ENCODE peak calls at places on chromosomes 5 and 9, in four cellular contexts. One of them, this sample, is unnamed.

GRCh38 chr9:72271617-72272478 is 93.2 kb downstream of the ZFAND5 start:
- DNase-seq in astrocyte of the spinal cord: peak
- DNase-seq in GM13976: peak
- DNase-seq in fibroblast of lung: peak
- DNase-seq in this sample: peak

GRCh38 chr5:101212942-101213514 is 309.9 kb upstream of the ST8SIA4 start:
- DNase-seq in astrocyte of the spinal cord: no peak
- DNase-seq in fibroblast of lung: no peak
- DNase-seq in GM13976: no peak
- DNase-seq in this sample: no peak

GRCh38 chr5:85000671-85001070 is 616.0 kb upstream of the EDIL3 start:
- DNase-seq in fibroblast of lung: peak
- DNase-seq in GM13976: no peak
- DNase-seq in astrocyte of the spinal cord: peak
- DNase-seq in this sample: no peak

GRCh38 chr5:115601709-115602584 is at the start of gene TICAM2:
- DNase-seq in fibroblast of lung: peak
- DNase-seq in astrocyte of the spinal cord: peak
- DNase-seq in GM13976: peak
- DNase-seq in this sample: peak

GRCh38 chr9:3336951-3337350 is 188.8 kb downstream of the RFX3 start:
- DNase-seq in GM13976: no peak
- DNase-seq in astrocyte of the spinal cord: no peak
- DNase-seq in fibroblast of lung: no peak
- DNase-seq in this sample: no peak

GRCh38 chr5:124828731-124829130 is 82.3 kb upstream of the ZNF608 start:
- DNase-seq in astrocyte of the spinal cord: no peak
- DNase-seq in fibroblast of lung: no peak
- DNase-seq in GM13976: no peak
- DNase-seq in this sample: no peak

GRCh38 chr5:126044111-126044668 is 379.0 kb upstream of the GRAMD2B start:
- DNase-seq in GM13976: no peak
- DNase-seq in astrocyte of the spinal cord: peak
- DNase-seq in fibroblast of lung: peak
- DNase-seq in this sample: no peak

GRCh38 chr5:53378590-53379247 is 101.7 kb upstream of the FST start:
- DNase-seq in astrocyte of the spinal cord: peak
- DNase-seq in fibroblast of lung: peak
- DNase-seq in GM13976: no peak
- DNase-seq in this sample: peak

GRCh38 chr5:86155763-86156162 is 462.0 kb upstream of the COX7C start:
- DNase-seq in astrocyte of the spinal cord: no peak
- DNase-seq in fibroblast of lung: no peak
- DNase-seq in GM13976: no peak
- DNase-seq in this sample: no peak

GRCh38 chr9:80811662-80812061 is 877.7 kb downstream of the TLE1 start:
- DNase-seq in GM13976: no peak
- DNase-seq in astrocyte of the spinal cord: no peak
- DNase-seq in fibroblast of lung: no peak
- DNase-seq in this sample: no peak

GRCh38 chr5:153490124-153491085 is at the start of gene GRIA1:
- DNase-seq in fibroblast of lung: peak
- DNase-seq in astrocyte of the spinal cord: peak
- DNase-seq in GM13976: no peak
- DNase-seq in this sample: no peak

GRCh38 chr9:14221558-14221957 is 92.4 kb downstream of the NFIB start:
- DNase-seq in astrocyte of the spinal cord: peak
- DNase-seq in GM13976: no peak
- DNase-seq in fibroblast of lung: peak
- DNase-seq in this sample: peak

GRCh38 chr5:76716456-76717157 is 681 bp downstream of the F2R start:
- DNase-seq in astrocyte of the spinal cord: no peak
- DNase-seq in fibroblast of lung: peak
- DNase-seq in GM13976: no peak
- DNase-seq in this sample: no peak

GRCh38 chr5:134406390-134406789 is 5.3 kb downstream of the CDKN2AIPNL start:
- DNase-seq in astrocyte of the spinal cord: no peak
- DNase-seq in fibroblast of lung: no peak
- DNase-seq in GM13976: no peak
- DNase-seq in this sample: peak

GRCh38 chr9:106074006-106074405 is 379.7 kb downstream of the TMEM38B start:
- DNase-seq in astrocyte of the spinal cord: no peak
- DNase-seq in GM13976: no peak
- DNase-seq in fibroblast of lung: no peak
- DNase-seq in this sample: no peak

GRCh38 chr5:132022737-132023136 is 11.3 kb upstream of the ACSL6 start:
- DNase-seq in fibroblast of lung: no peak
- DNase-seq in astrocyte of the spinal cord: no peak
- DNase-seq in GM13976: no peak
- DNase-seq in this sample: no peak

GRCh38 chr9:18385676-18386075 is 88.3 kb upstream of the ADAMTSL1 start:
- DNase-seq in GM13976: no peak
- DNase-seq in astrocyte of the spinal cord: no peak
- DNase-seq in fibroblast of lung: peak
- DNase-seq in this sample: peak

GRCh38 chr5:175728885-175729828 is 71.3 kb downstream of the HRH2 start:
- DNase-seq in astrocyte of the spinal cord: no peak
- DNase-seq in GM13976: no peak
- DNase-seq in fibroblast of lung: no peak
- DNase-seq in this sample: peak
- TF ChIP-seq CTCF in astrocyte of the spinal cord: no peak
- TF ChIP-seq CTCF in GM13976: no peak
- TF ChIP-seq CTCF in fibroblast of lung: no peak
- TF ChIP-seq CTCF in this sample: no peak

DNA sequence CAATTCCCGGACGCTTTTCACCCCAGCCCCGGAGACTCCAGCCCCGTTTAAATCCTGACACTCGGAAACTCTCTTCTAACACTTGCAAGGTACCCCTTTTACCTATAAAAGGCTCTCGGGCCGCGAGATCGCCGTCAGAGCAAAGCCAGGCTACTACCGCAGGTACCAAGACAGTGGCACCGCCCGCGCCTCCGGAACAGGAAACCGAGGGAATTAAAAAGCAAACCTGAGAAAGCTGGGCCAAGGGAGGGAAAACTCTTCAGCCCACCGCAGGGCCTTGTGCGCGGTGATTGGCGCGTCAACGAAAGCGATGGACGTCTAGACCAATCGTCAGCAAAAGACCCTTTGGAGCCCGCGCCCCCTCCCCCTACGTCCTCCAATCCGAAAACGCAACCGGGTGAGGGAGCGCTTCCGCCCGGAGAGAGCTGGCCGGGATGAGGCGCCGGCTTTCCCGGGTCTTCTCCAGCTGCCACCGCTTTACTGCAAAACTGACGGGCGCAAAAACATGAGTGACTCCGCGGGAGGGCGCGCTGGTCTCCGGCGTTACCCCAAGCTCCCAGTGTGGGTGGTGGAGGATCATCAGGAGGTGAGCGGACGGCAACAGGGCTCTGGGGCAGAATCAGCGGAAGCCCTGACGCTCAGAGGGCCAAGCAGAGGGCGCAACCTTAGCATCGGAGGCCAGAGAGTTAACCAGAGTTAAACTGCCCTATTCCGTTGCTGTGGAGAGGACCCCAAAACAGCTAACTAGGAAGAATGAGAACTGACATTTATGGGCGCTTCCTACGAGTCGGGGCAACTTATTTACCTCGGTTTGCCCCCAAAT is at the start of the genes C5orf22 and DROSHA:
- DNase-seq in fibroblast of lung: peak
- DNase-seq in astrocyte of the spinal cord: peak
- DNase-seq in GM13976: peak
- DNase-seq in this sample: peak
- TF ChIP-seq CTCF in fibroblast of lung: peak
- TF ChIP-seq CTCF in astrocyte of the spinal cord: no peak
- TF ChIP-seq CTCF in GM13976: peak
- TF ChIP-seq CTCF in this sample: peak

GRCh38 chr9:136502940-136503550 is 20.2 kb upstream of the SEC16A start:
- DNase-seq in fibroblast of lung: no peak
- DNase-seq in astrocyte of the spinal cord: no peak
- DNase-seq in GM13976: no peak
- DNase-seq in this sample: no peak
- TF ChIP-seq CTCF in fibroblast of lung: no peak
- TF ChIP-seq CTCF in astrocyte of the spinal cord: peak
- TF ChIP-seq CTCF in GM13976: no peak
- TF ChIP-seq CTCF in this sample: peak

GRCh38 chr5:99320461-99320860 is 391.7 kb upstream of the CHD1 start:
- DNase-seq in fibroblast of lung: no peak
- DNase-seq in GM13976: no peak
- DNase-seq in astrocyte of the spinal cord: no peak
- DNase-seq in this sample: no peak
- TF ChIP-seq CTCF in fibroblast of lung: no peak
- TF ChIP-seq CTCF in GM13976: no peak
- TF ChIP-seq CTCF in astrocyte of the spinal cord: no peak
- TF ChIP-seq CTCF in this sample: no peak

DNA sequence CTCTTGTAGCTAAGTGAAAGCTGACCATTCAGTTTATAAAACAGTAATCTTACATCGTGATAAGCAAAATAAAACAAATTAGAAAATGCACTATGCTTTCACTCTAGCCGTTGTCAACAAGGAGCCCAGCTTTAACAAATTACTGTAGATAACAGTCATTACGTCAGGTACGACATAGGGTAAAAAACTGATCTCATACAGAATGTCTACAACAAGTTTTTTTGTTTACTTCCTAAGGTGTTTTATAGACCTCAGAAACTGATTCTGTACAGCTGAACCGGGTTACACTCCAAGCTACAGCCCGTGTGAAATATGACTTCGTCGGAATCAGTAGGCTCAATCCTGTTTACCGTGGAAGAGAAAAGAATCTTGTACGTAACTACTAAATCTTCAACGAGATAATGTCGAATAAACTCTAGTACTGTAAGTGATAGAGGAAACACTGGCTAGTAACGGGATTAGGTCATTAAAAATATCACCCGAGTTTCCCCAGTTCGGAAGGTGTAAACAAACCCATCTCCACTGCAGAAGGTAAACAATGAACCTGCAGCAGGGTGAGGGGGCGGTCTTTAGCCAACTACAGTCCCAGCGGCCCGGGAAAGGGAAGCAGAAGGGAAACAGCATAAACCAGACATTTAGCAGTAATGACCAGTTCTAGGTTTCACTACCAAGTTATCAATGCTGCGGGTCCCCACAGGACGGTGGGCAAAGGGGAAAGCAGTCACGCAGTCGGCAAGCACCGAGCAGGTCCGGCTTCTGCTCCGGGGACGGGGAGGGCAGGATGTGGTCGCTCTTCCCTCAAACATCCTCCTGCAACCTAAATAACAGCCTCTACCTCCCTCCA is 1.1 kb downstream of the RICTOR start:
- DNase-seq in GM13976: peak
- DNase-seq in fibroblast of lung: peak
- DNase-seq in astrocyte of the spinal cord: peak
- DNase-seq in this sample: peak
- TF ChIP-seq CTCF in GM13976: no peak
- TF ChIP-seq CTCF in fibroblast of lung: no peak
- TF ChIP-seq CTCF in astrocyte of the spinal cord: no peak
- TF ChIP-seq CTCF in this sample: no peak

GRCh38 chr5:129363991-129364390 is 96.1 kb upstream of the ADAMTS19 start:
- DNase-seq in astrocyte of the spinal cord: no peak
- DNase-seq in GM13976: no peak
- DNase-seq in fibroblast of lung: no peak
- DNase-seq in this sample: no peak

GRCh38 chr5:129356846-129357245 is 103.3 kb upstream of the ADAMTS19 start:
- DNase-seq in fibroblast of lung: no peak
- DNase-seq in GM13976: no peak
- DNase-seq in astrocyte of the spinal cord: no peak
- DNase-seq in this sample: no peak

GRCh38 chr5:129359450-129359849 is 100.6 kb upstream of the ADAMTS19 start:
- DNase-seq in fibroblast of lung: no peak
- DNase-seq in astrocyte of the spinal cord: no peak
- DNase-seq in GM13976: no peak
- DNase-seq in this sample: no peak

GRCh38 chr5:129358069-129358468 is 102.0 kb upstream of the ADAMTS19 start:
- DNase-seq in GM13976: no peak
- DNase-seq in fibroblast of lung: no peak
- DNase-seq in astrocyte of the spinal cord: no peak
- DNase-seq in this sample: no peak

GRCh38 chr5:129361441-129362025 is 98.6 kb upstream of the ADAMTS19 start:
- DNase-seq in fibroblast of lung: peak
- DNase-seq in GM13976: peak
- DNase-seq in astrocyte of the spinal cord: peak
- DNase-seq in this sample: no peak
- TF ChIP-seq CTCF in fibroblast of lung: peak
- TF ChIP-seq CTCF in GM13976: no peak
- TF ChIP-seq CTCF in astrocyte of the spinal cord: peak
- TF ChIP-seq CTCF in this sample: peak

GRCh38 chr9:82108881-82109280 is 120.3 kb downstream of the SPATA31D1 start:
- DNase-seq in fibroblast of lung: no peak
- DNase-seq in GM13976: no peak
- DNase-seq in astrocyte of the spinal cord: peak
- DNase-seq in this sample: no peak

GRCh38 chr9:82106536-82106935 is 118.0 kb downstream of the SPATA31D1 start:
- DNase-seq in GM13976: no peak
- DNase-seq in astrocyte of the spinal cord: no peak
- DNase-seq in fibroblast of lung: no peak
- DNase-seq in this sample: no peak

GRCh38 chr9:82108474-82108873 is 119.9 kb downstream of the SPATA31D1 start:
- DNase-seq in astrocyte of the spinal cord: no peak
- DNase-seq in fibroblast of lung: no peak
- DNase-seq in GM13976: no peak
- DNase-seq in this sample: no peak

GRCh38 chr9:82104252-82104651 is 115.7 kb downstream of the SPATA31D1 start:
- DNase-seq in fibroblast of lung: no peak
- DNase-seq in GM13976: no peak
- DNase-seq in astrocyte of the spinal cord: no peak
- DNase-seq in this sample: no peak

DNA sequence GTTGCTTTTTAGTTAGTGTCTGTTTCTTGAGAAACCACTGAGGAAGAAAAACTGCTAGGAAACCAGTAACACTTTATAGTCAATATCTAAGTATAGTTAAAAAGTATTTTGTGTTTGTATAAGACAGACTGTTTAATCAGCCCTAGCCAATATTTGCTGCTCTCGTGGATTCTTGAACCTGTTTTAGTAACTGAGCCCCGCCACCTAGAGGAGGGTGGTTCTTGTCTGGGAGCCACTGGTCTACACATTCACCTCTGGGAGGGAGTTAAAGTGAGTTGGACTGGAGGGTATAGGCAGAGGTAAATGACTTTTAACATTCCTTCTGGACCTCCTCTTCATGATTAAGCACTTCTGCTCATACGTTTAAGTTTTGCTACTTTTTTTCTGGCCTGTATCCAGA is 117.2 kb downstream of the SPATA31D1 start:
- DNase-seq in fibroblast of lung: no peak
- DNase-seq in astrocyte of the spinal cord: no peak
- DNase-seq in GM13976: no peak
- DNase-seq in this sample: no peak
- TF ChIP-seq CTCF in fibroblast of lung: no peak
- TF ChIP-seq CTCF in astrocyte of the spinal cord: no peak
- TF ChIP-seq CTCF in GM13976: no peak
- TF ChIP-seq CTCF in this sample: no peak

DNA sequence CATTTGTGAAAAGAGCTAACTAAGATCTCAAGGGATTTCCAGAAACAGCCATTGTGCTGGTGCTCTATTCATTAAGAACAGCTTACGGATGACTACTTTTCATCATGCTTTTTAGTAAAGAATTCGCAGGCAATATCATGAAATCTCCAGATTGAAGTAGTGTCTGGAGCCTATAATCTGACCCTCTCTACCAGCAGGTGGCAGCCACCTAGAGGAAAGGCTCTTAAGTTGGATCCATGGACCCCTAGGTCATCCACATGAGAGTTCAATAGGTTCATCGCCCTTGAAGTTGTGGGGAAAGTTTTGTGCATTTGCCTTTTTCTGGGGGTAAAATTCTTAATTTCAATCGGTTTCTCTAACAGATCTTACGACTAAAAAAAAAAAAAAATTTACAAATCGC is 82.3 kb downstream of the SLC1A3 start:
- DNase-seq in fibroblast of lung: no peak
- DNase-seq in astrocyte of the spinal cord: no peak
- DNase-seq in GM13976: no peak
- DNase-seq in this sample: no peak
- TF ChIP-seq CTCF in fibroblast of lung: peak
- TF ChIP-seq CTCF in astrocyte of the spinal cord: peak
- TF ChIP-seq CTCF in GM13976: no peak
- TF ChIP-seq CTCF in this sample: peak

This sample was measured in HFFc6.